ENCODE peak calls at places on chromosome 20, in four cellular contexts. N is HepG2, Q is GM12878, G is K562. W is an unnamed sample.

GRCh38 chr20:55159230-55159629 is 683.8 kb downstream of the DOK5 start:
- DNase-seq in N (no peak), Q (no peak), G (no peak), W (no peak)

GRCh38 chr20:48041078-48041780 is 255.9 kb upstream of the SULF2 start:
- DNase-seq in N (no peak), Q (no peak), G (no peak), W (no peak)

GRCh38 chr20:16801919-16802651 is 53.9 kb downstream of the OTOR start:
- DNase-seq in N (peak), Q (peak), G (peak), W (peak)

GRCh38 chr20:8854566-8854965 is 214.3 kb upstream of the PLCB4 start:
- DNase-seq in N (no peak), Q (no peak), G (peak), W (no peak)

GRCh38 chr20:60327971-60328660 is 369.9 kb downstream of the CDH26 start:
- DNase-seq in N (no peak), Q (no peak), G (no peak), W (no peak)

GRCh38 chr20:8583209-8584106 is 451.4 kb downstream of the PLCB1 start:
- DNase-seq in N (peak), Q (no peak), G (no peak), W (no peak)

GRCh38 chr20:41095110-41095969 is 42.0 kb upstream of the PLCG1 start:
- DNase-seq in N (peak), Q (no peak), G (peak), W (peak)

GRCh38 chr20:60049601-60050000 is 91.4 kb downstream of the CDH26 start:
- DNase-seq in N (no peak), Q (no peak), G (no peak), W (no peak)

GRCh38 chr20:9147553-9148024 is 78.7 kb downstream of the PLCB4 start:
- DNase-seq in N (no peak), Q (no peak), G (no peak), W (peak)

GRCh38 chr20:62735331-62735821 is 26.7 kb downstream of the NTSR1 start:
- DNase-seq in N (no peak), Q (no peak), G (no peak), W (no peak)

GRCh38 chr20:20785226-20785625 is 72.8 kb upstream of the RALGAPA2 start:
- DNase-seq in N (no peak), Q (no peak), G (no peak), W (no peak)

GRCh38 chr20:51767018-51767866 is 948 bp downstream of the ATP9A start:
- DNase-seq in N (peak), Q (no peak), G (peak), W (peak)

GRCh38 chr20:48096957-48097890 is 311.9 kb upstream of the SULF2 start:
- DNase-seq in N (no peak), Q (no peak), G (peak), W (no peak)

GRCh38 chr20:61886721-61887658 is 178.7 kb downstream of the TAF4 start:
- DNase-seq in N (peak), Q (no peak), G (peak), W (peak)

GRCh38 chr20:62065669-62066338 is at the start of gene TAF4:
- DNase-seq in N (peak), Q (no peak), G (peak), W (peak)

GRCh38 chr20:39849664-39850063 is 839.4 kb downstream of the MAFB start:
- DNase-seq in N (no peak), Q (no peak), G (no peak), W (no peak)

GRCh38 chr20:8608470-8608869 is 460.4 kb upstream of the PLCB4 start:
- DNase-seq in N (no peak), Q (no peak), G (no peak), W (no peak)

GRCh38 chr20:64155258-64156135 is 8.8 kb upstream of the MYT1 start:
- DNase-seq in N (no peak), Q (no peak), G (no peak), W (no peak)

GRCh38 chr20:43138061-43138860 is 51.4 kb downstream of the PTPRT start:
- DNase-seq in N (peak), Q (no peak), G (no peak), W (no peak)

GRCh38 chr20:58698741-58699141 is 6.1 kb downstream of the NPEPL1 start:
- DNase-seq in N (no peak), Q (no peak), G (no peak), W (no peak)

GRCh38 chr20:43953919-43954617 is 39.4 kb downstream of the TOX2 start:
- DNase-seq in N (no peak), Q (no peak), G (no peak), W (no peak)

GRCh38 chr20:62953167-62953838 is 794 bp downstream of the SLC17A9 start:
- DNase-seq in N (no peak), Q (no peak), G (no peak), W (no peak)

GRCh38 chr20:17533396-17533795 is 2.2 kb upstream of the BFSP1 start:
- DNase-seq in N (peak), Q (no peak), G (peak), W (peak)

GRCh38 chr20:32439132-32439829 is 81.2 kb downstream of the ASXL1 start:
- DNase-seq in N (no peak), Q (no peak), G (no peak), W (no peak)

GRCh38 chr20:40706977-40707582 is 18.0 kb upstream of the MAFB start:
- DNase-seq in N (peak), Q (no peak), G (no peak), W (no peak)

GRCh38 chr20:36465109-36466080 is 75.9 kb upstream of the MYL9 start:
- DNase-seq in N (peak), Q (no peak), G (peak), W (peak)

GRCh38 chr20:15163632-15164031 is 826.2 kb upstream of the FLRT3 start:
- DNase-seq in N (peak), Q (no peak), G (no peak), W (no peak)

GRCh38 chr20:8291873-8292272 is 159.8 kb downstream of the PLCB1 start:
- DNase-seq in N (no peak), Q (no peak), G (no peak), W (no peak)

DNA sequence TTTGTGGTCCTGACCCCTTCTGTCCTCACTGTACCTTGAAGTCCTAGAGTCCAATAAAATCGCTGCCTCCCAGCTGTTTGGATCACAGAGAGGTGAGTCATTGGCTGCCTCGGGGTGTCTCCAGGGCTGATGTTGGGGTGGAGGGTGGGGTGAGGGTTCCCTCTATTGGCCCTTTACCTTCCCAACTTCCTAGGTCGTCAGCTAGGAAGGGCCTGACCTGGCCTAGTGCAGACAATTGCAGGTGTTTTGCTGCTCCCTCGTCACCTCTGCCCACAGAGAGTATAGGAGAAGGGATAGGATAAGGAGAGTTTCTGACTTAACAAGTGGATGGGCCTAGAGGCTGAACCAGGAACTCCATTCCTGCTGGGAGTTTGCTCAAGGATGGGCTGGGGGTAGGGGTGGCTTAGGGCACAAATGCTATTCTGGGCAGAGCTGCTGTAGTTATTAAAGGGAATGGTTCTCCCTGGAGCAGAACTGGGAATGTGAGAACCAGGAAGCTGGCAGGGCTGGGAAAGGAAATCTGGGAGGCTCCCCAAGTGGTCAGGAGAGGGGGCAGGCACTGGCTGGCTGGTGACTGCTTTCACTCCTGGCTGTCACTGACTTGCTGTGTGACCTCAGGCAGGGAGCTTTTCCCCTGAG is 1.4 kb downstream of the TP53INP2 start:
- DNase-seq in N (peak), Q (no peak), G (peak), W (peak)
- TF ChIP-seq REST in N (no peak), Q (no peak), G (no peak), W (no peak)

GRCh38 chr20:22556565-22557056 is 27.8 kb downstream of the FOXA2 start:
- DNase-seq in N (no peak), Q (no peak), G (no peak), W (no peak)
- TF ChIP-seq HDAC2 in N (no peak), Q (no peak), G (no peak), W (no peak)

GRCh38 chr20:496126-496696 is 33.9 kb upstream of the TBC1D20 start:
- DNase-seq in N (no peak), Q (no peak), G (no peak), W (no peak)
- TF ChIP-seq REST in N (no peak), Q (no peak), G (no peak), W (no peak)

DNA sequence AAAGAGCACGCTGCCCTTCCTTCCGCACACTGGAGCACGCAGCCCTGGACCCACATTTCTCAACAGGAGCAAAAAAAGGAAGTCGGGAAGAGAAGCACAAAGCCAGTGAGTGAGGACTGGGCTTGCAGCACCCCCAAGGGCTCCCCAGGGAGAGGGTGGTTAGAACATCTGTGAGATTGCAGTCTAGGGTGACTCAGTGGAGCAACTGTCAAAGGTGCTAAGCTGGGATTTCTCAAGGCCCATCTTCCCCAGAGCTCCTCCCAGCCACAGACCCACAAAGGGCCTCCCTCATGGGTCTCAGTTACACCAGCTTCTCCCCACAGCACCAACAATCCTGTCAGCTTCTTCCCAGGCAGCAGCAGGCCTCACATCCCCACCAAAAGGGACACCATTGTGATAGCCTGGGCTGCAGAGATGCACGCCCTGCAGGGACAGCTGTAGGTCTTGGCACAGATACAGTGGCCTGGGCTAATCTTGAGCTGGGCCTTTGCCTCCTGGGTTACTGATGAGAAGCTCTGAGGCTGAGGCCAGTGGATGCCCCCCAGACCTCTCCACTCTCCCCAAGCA is 39.6 kb upstream of the CD93 start:
- DNase-seq in N (no peak), Q (no peak), G (no peak), W (no peak)
- TF ChIP-seq HDAC2 in N (no peak), Q (no peak), G (no peak), W (no peak)

DNA sequence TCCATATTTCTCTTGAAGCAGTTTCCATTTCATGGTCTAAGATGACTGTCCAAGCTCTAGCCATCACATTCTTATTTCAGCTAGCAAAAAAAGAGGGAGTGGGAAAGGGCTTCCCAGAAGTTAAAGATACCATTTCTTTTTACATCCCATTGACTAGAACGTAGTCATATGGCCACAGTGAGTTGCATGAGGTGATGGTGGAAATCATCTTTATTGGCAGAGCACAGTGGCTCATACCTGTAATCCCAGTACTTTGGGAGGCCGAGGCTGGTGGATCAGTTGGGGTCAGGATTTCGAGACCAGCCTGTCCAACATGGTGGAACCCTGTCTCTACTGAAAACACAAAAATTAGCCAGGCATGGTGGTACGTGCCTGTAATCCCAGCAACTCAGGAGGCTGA is 99.6 kb downstream of the ISM1 start:
- DNase-seq in N (no peak), Q (no peak), G (no peak), W (no peak)
- TF ChIP-seq REST in N (no peak), Q (no peak), G (no peak), W (no peak)

DNA sequence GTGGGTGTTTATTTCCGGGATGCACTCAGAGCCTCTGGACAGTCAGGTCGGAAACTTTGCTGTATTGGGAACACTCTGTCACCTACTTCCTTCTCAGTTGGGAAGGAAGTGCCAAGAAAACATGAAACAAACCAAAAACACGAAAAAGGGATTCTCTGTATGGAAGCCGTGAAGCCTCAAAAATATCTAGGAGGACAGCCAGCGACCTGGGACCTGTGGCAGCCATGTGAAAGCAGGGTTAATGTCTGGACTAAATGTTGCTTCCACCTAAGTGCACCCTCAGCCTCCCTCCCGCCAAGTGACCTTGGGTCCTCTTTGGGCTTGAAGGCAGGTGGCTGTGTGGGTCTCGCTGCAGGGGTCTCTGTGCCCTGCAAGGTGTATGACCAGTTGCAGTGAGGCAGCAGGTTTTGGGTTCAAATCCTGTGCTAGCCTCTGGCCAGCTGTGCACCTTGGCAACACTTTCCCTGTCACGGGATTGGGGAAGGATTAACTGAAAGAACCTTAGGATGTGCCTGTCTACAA is 846 bp downstream of the MAVS start:
- DNase-seq in N (no peak), Q (no peak), G (no peak), W (no peak)
- TF ChIP-seq HDAC2 in N (no peak), Q (no peak), G (no peak), W (no peak)

DNA sequence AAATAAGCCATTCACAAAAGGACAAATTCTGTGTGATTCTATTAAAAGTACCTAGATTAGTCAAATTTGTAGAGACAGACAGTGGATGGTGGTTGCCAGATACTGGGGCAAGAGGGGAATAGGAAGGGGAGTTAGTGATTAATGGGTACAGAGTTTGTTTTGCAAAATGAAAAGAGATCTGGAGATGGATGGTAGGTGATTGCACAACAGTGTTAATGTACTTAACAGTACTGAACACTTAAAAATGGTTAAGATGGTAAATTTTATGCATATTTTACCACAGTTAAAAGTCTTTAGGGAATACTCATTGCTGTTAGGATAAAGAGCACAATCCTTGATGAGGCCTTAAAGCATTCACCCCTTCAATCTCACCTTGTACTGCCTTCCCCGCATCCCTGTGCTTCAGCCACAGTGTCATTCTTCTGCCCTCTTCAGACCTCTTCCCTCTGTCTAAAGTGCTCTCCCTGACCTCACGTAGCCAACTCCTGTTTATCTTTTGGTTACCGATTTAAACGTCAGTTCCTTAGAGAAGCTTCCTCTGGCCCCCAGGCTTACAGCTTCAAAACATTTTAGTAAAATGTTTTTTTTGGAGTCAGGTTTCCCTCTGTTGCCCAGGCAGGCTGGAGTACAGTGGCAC is 11.8 kb downstream of the PSMF1 start:
- DNase-seq in N (no peak), Q (no peak), G (no peak), W (no peak)
- TF ChIP-seq REST in N (no peak), Q (no peak), G (no peak), W (no peak)

DNA sequence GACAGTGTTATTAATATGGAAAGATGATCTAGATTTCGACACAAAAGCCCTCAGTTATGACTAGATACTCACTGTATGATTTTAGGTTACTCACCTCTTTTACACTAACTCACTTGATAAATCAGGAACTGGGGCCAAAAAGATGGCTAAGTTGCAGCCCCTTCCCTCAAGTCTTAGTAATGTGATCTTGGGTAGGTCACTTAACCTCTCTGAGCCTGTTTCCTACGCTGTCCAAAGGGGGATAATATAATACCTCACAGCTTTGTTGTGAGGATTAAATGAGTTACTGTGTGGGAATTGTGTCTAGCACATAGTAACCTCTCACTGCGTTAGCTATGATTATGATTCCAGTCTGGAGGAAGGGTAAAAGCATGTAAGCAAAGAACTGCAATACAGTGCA is 1.3 kb downstream of the TTI1 start:
- DNase-seq in N (no peak), Q (no peak), G (no peak), W (no peak)
- TF ChIP-seq HDAC2 in N (no peak), Q (no peak), G (no peak), W (no peak)

GRCh38 chr20:44966030-44966961 is at the start of gene STK4:
- DNase-seq in N (peak), Q (peak), G (peak), W (peak)
- TF ChIP-seq REST in N (no peak), Q (no peak), G (no peak), W (no peak)

W was measured in A549.